ENCODE peak calls at places on chromosomes 11 and 22, in ten cellular contexts. I is AG09309; B is adrenal gland; O is RWPE1; D is transverse colon; P is activated CD4-positive, alpha-beta T cell treated with anti-CD3 and anti-CD28 coated beads for 48 hours; A is HuH-7.5; J is pons; V is cardiac muscle cell; L is stimulated activated CD4-positive, alpha-beta T cell treated with anti-CD3 and anti-CD28 coated beads, Interleukin-2, amount 100 ng/mL, for 48 hours. Z is an unnamed sample.

GRCh38 chr11:102810943-102811528 is 13.1 kb upstream of the MMP1 start:
- DNase-seq in V (peak; percentile 24), B (no peak), A (no peak), O (no peak), I (no peak), J (peak; percentile 30), P (no peak), L (no peak), D (no peak), Z (no peak)

GRCh38 chr11:19040051-19040450 is 20.5 kb downstream of the MRGPRX2 start:
- DNase-seq in J (no peak), L (no peak), I (no peak), D (no peak), B (no peak), O (no peak), P (no peak), A (no peak), V (no peak), Z (no peak)

GRCh38 chr11:86431258-86431657 is 56.6 kb downstream of the CCDC81 start:
- DNase-seq in V (no peak), J (no peak), B (no peak), A (no peak), P (no peak), L (no peak), I (no peak), O (no peak), D (no peak), Z (no peak)

GRCh38 chr11:78426845-78427244 is 9.2 kb upstream of the GAB2 start:
- DNase-seq in B (no peak), D (no peak), L (no peak), A (no peak), V (no peak), P (no peak), I (no peak), J (no peak), O (no peak), Z (no peak)

GRCh38 chr11:132496341-132496740 is 1036.0 kb downstream of the OPCML start:
- DNase-seq in B (no peak), L (no peak), I (no peak), V (peak; percentile 46), O (no peak), J (no peak), A (no peak), P (no peak), D (no peak), Z (no peak)

GRCh38 chr11:93903989-93904388 is 53.6 kb upstream of the VSTM5 start:
- DNase-seq in D (no peak), V (no peak), L (no peak), B (no peak), A (no peak), P (no peak), O (no peak), I (no peak), J (no peak), Z (no peak)

GRCh38 chr11:71164621-71165020 is 87.8 kb downstream of the SHANK2 start:
- DNase-seq in I (no peak), A (no peak), D (no peak), L (no peak), J (no peak), B (no peak), V (no peak), P (no peak), O (no peak), Z (no peak)

GRCh38 chr11:77353131-77353530 is 51.6 kb upstream of the GDPD4 start:
- DNase-seq in O (no peak), I (no peak), J (peak; percentile 30), L (no peak), B (no peak), A (no peak), D (no peak), V (no peak), P (no peak), Z (no peak)

GRCh38 chr22:38203090-38203810 is 1.5 kb downstream of the MAFF start:
- DNase-seq in D (peak; percentile 85), A (peak; percentile 66), L (no peak), B (peak; percentile 53), O (peak; percentile 36), V (peak; percentile 35), J (no peak), P (peak; percentile 47), I (no peak), Z (no peak)

GRCh38 chr11:117074122-117074521 is 24.1 kb downstream of the SIK3 start:
- DNase-seq in L (no peak), V (no peak), O (no peak), J (no peak), I (no peak), B (no peak), D (no peak), P (no peak), A (no peak), Z (no peak)

GRCh38 chr22:21730535-21731308 is 4.9 kb downstream of the YPEL1 start:
- DNase-seq in J (no peak), L (no peak), V (no peak), P (no peak), D (no peak), I (no peak), B (no peak), O (no peak), A (no peak), Z (no peak)

GRCh38 chr11:18705651-18706281 is 7.2 kb downstream of the TMEM86A start:
- DNase-seq in L (no peak), J (peak; percentile 22), I (no peak), O (no peak), V (peak; percentile 20), A (no peak), D (peak; percentile 37), P (peak; percentile 21), B (peak; percentile 47), Z (no peak)

GRCh38 chr11:114180301-114181055 is 115.7 kb upstream of the NNMT start:
- DNase-seq in P (no peak), D (peak; percentile 80), V (peak; percentile 36), J (peak; percentile 69), O (no peak), I (no peak), B (no peak), A (peak; percentile 31), L (no peak), Z (no peak)

GRCh38 chr22:46054091-46054877 is 77.3 kb upstream of the WNT7B start:
- DNase-seq in D (peak; percentile 70), L (peak; percentile 23), A (peak; percentile 55), I (no peak), V (peak; percentile 83), B (peak; percentile 76), J (peak; percentile 55), O (peak; percentile 81), P (peak; percentile 44), Z (no peak)

GRCh38 chr11:111963786-111964385 is 26.7 kb downstream of the DIXDC1 start:
- DNase-seq in J (no peak), P (peak; percentile 53), L (no peak), D (no peak), O (no peak), I (no peak), V (no peak), B (no peak), A (no peak), Z (no peak)

GRCh38 chr11:114310095-114310494 is 13.9 kb downstream of the NNMT start:
- DNase-seq in D (no peak), L (no peak), A (no peak), B (no peak), V (peak; percentile 13), J (no peak), O (no peak), P (no peak), I (no peak), Z (no peak)

GRCh38 chr22:19525666-19526065 is 1.5 kb upstream of the CLDN5 start:
- DNase-seq in J (no peak), D (no peak), V (no peak), B (no peak), A (no peak), P (no peak), I (no peak), O (no peak), L (no peak), Z (no peak)

GRCh38 chr11:63829823-63830489 is 9.0 kb upstream of the MARK2 start:
- DNase-seq in I (no peak), O (no peak), V (peak; percentile 52), J (no peak), L (no peak), D (no peak), B (no peak), P (peak; percentile 12), A (peak; percentile 66), Z (no peak)

GRCh38 chr11:85118151-85118550 is 509.0 kb downstream of the DLG2 start:
- DNase-seq in O (no peak), I (no peak), A (no peak), D (no peak), J (no peak), B (no peak), P (no peak), L (no peak), V (no peak), Z (no peak)

GRCh38 chr11:30789270-30789669 is 203.1 kb upstream of the MPPED2 start:
- DNase-seq in B (no peak), J (no peak), D (no peak), L (no peak), P (no peak), I (no peak), A (no peak), V (peak; percentile 1), O (no peak), Z (no peak)

GRCh38 chr11:133904818-133905515 is 51.8 kb downstream of the IGSF9B start:
- DNase-seq in B (no peak), P (no peak), L (no peak), V (no peak), O (no peak), A (no peak), J (no peak), D (no peak), I (no peak), Z (no peak)

GRCh38 chr22:18057568-18058209 is 20.1 kb upstream of the PEX26 start:
- DNase-seq in D (peak; percentile 74), I (peak; percentile 96), B (peak; percentile 90), V (peak; percentile 98), A (no peak), J (peak; percentile 91), O (peak; percentile 70), P (no peak), L (no peak), Z (peak; percentile 9)

GRCh38 chr11:128391809-128392208 is 195.5 kb downstream of the ETS1 start:
- DNase-seq in I (no peak), J (no peak), B (no peak), O (no peak), D (no peak), P (no peak), V (peak; percentile 26), A (no peak), L (no peak), Z (no peak)

Z was measured in NK-92 treated with Interleukin-12 subunit alpha and Interleukin-12 subunit beta, amount 100 ng/mL, for 24 hours.